ENCODE peak calls at places on chromosomes 5 and 9, in ten cellular contexts. One of them, this sample, is unnamed.

GRCh38 chr5:78829811-78830499 is 155.2 kb downstream of the ARSB start:
- DNase-seq in NCI-H187 treated with DMSO at 0.1 percent for 48 hours: no peak
- DNase-seq in activated gamma-delta T cell treated with Interleukin-2 at 50 U/mL for 16 hours: no peak
- DNase-seq in stimulated activated CD8-positive, alpha-beta memory T cell treated with anti-CD3 and anti-CD28 coated beads, Interleukin-2, amount 100 ng/mL, for 1 hour: no peak
- DNase-seq in tibial artery: peak
- DNase-seq in non-pigmented ciliary epithelial cell: no peak
- DNase-seq in brain pericyte: no peak
- DNase-seq in naive B cell: no peak
- DNase-seq in lower leg skin: peak
- DNase-seq in pons: peak
- DNase-seq in this sample: no peak

GRCh38 chr5:98309785-98310566 is 463.5 kb upstream of the RGMB start:
- DNase-seq in NCI-H187 treated with DMSO at 0.1 percent for 48 hours: no peak
- DNase-seq in activated gamma-delta T cell treated with Interleukin-2 at 50 U/mL for 16 hours: no peak
- DNase-seq in stimulated activated CD8-positive, alpha-beta memory T cell treated with anti-CD3 and anti-CD28 coated beads, Interleukin-2, amount 100 ng/mL, for 1 hour: no peak
- DNase-seq in tibial artery: no peak
- DNase-seq in non-pigmented ciliary epithelial cell: peak
- DNase-seq in brain pericyte: peak
- DNase-seq in naive B cell: no peak
- DNase-seq in lower leg skin: no peak
- DNase-seq in pons: peak
- DNase-seq in this sample: peak

GRCh38 chr9:129352157-129352870 is 174.3 kb upstream of the IER5L start:
- DNase-seq in NCI-H187 treated with DMSO at 0.1 percent for 48 hours: no peak
- DNase-seq in activated gamma-delta T cell treated with Interleukin-2 at 50 U/mL for 16 hours: no peak
- DNase-seq in stimulated activated CD8-positive, alpha-beta memory T cell treated with anti-CD3 and anti-CD28 coated beads, Interleukin-2, amount 100 ng/mL, for 1 hour: no peak
- DNase-seq in tibial artery: no peak
- DNase-seq in non-pigmented ciliary epithelial cell: no peak
- DNase-seq in brain pericyte: no peak
- DNase-seq in naive B cell: no peak
- DNase-seq in lower leg skin: no peak
- DNase-seq in pons: no peak
- DNase-seq in this sample: no peak

GRCh38 chr5:4228708-4229107 is 633.1 kb downstream of the IRX1 start:
- DNase-seq in NCI-H187 treated with DMSO at 0.1 percent for 48 hours: peak
- DNase-seq in activated gamma-delta T cell treated with Interleukin-2 at 50 U/mL for 16 hours: no peak
- DNase-seq in stimulated activated CD8-positive, alpha-beta memory T cell treated with anti-CD3 and anti-CD28 coated beads, Interleukin-2, amount 100 ng/mL, for 1 hour: no peak
- DNase-seq in tibial artery: no peak
- DNase-seq in non-pigmented ciliary epithelial cell: no peak
- DNase-seq in brain pericyte: no peak
- DNase-seq in naive B cell: no peak
- DNase-seq in lower leg skin: no peak
- DNase-seq in pons: no peak
- DNase-seq in this sample: no peak

GRCh38 chr5:112957409-112957808 is 19.2 kb upstream of the DCP2 start:
- DNase-seq in NCI-H187 treated with DMSO at 0.1 percent for 48 hours: no peak
- DNase-seq in activated gamma-delta T cell treated with Interleukin-2 at 50 U/mL for 16 hours: no peak
- DNase-seq in stimulated activated CD8-positive, alpha-beta memory T cell treated with anti-CD3 and anti-CD28 coated beads, Interleukin-2, amount 100 ng/mL, for 1 hour: no peak
- DNase-seq in tibial artery: no peak
- DNase-seq in non-pigmented ciliary epithelial cell: no peak
- DNase-seq in brain pericyte: no peak
- DNase-seq in naive B cell: no peak
- DNase-seq in lower leg skin: no peak
- DNase-seq in pons: no peak
- DNase-seq in this sample: no peak

GRCh38 chr9:14906654-14907359 is 3.4 kb downstream of the FREM1 start:
- DNase-seq in NCI-H187 treated with DMSO at 0.1 percent for 48 hours: no peak
- DNase-seq in activated gamma-delta T cell treated with Interleukin-2 at 50 U/mL for 16 hours: no peak
- DNase-seq in stimulated activated CD8-positive, alpha-beta memory T cell treated with anti-CD3 and anti-CD28 coated beads, Interleukin-2, amount 100 ng/mL, for 1 hour: no peak
- DNase-seq in tibial artery: no peak
- DNase-seq in non-pigmented ciliary epithelial cell: no peak
- DNase-seq in brain pericyte: no peak
- DNase-seq in naive B cell: no peak
- DNase-seq in lower leg skin: no peak
- DNase-seq in pons: no peak
- DNase-seq in this sample: no peak

GRCh38 chr9:121717141-121717749 is 65.8 kb downstream of the DAB2IP start:
- DNase-seq in NCI-H187 treated with DMSO at 0.1 percent for 48 hours: no peak
- DNase-seq in activated gamma-delta T cell treated with Interleukin-2 at 50 U/mL for 16 hours: no peak
- DNase-seq in stimulated activated CD8-positive, alpha-beta memory T cell treated with anti-CD3 and anti-CD28 coated beads, Interleukin-2, amount 100 ng/mL, for 1 hour: no peak
- DNase-seq in tibial artery: no peak
- DNase-seq in non-pigmented ciliary epithelial cell: no peak
- DNase-seq in brain pericyte: no peak
- DNase-seq in naive B cell: no peak
- DNase-seq in lower leg skin: no peak
- DNase-seq in pons: no peak
- DNase-seq in this sample: no peak

GRCh38 chr9:111572945-111573604 is 26.4 kb downstream of the PTGR1 start:
- DNase-seq in NCI-H187 treated with DMSO at 0.1 percent for 48 hours: no peak
- DNase-seq in activated gamma-delta T cell treated with Interleukin-2 at 50 U/mL for 16 hours: no peak
- DNase-seq in stimulated activated CD8-positive, alpha-beta memory T cell treated with anti-CD3 and anti-CD28 coated beads, Interleukin-2, amount 100 ng/mL, for 1 hour: no peak
- DNase-seq in tibial artery: no peak
- DNase-seq in non-pigmented ciliary epithelial cell: peak
- DNase-seq in brain pericyte: peak
- DNase-seq in naive B cell: no peak
- DNase-seq in lower leg skin: no peak
- DNase-seq in pons: peak
- DNase-seq in this sample: peak

GRCh38 chr5:124962735-124963134 is 216.3 kb upstream of the ZNF608 start:
- DNase-seq in NCI-H187 treated with DMSO at 0.1 percent for 48 hours: no peak
- DNase-seq in activated gamma-delta T cell treated with Interleukin-2 at 50 U/mL for 16 hours: no peak
- DNase-seq in stimulated activated CD8-positive, alpha-beta memory T cell treated with anti-CD3 and anti-CD28 coated beads, Interleukin-2, amount 100 ng/mL, for 1 hour: no peak
- DNase-seq in tibial artery: no peak
- DNase-seq in non-pigmented ciliary epithelial cell: no peak
- DNase-seq in brain pericyte: no peak
- DNase-seq in naive B cell: no peak
- DNase-seq in lower leg skin: no peak
- DNase-seq in pons: no peak
- DNase-seq in this sample: no peak

GRCh38 chr5:179509239-179509638 is 41.1 kb upstream of the RUFY1 start:
- DNase-seq in NCI-H187 treated with DMSO at 0.1 percent for 48 hours: no peak
- DNase-seq in activated gamma-delta T cell treated with Interleukin-2 at 50 U/mL for 16 hours: no peak
- DNase-seq in stimulated activated CD8-positive, alpha-beta memory T cell treated with anti-CD3 and anti-CD28 coated beads, Interleukin-2, amount 100 ng/mL, for 1 hour: no peak
- DNase-seq in tibial artery: no peak
- DNase-seq in non-pigmented ciliary epithelial cell: no peak
- DNase-seq in brain pericyte: no peak
- DNase-seq in naive B cell: no peak
- DNase-seq in lower leg skin: no peak
- DNase-seq in pons: no peak
- DNase-seq in this sample: no peak

GRCh38 chr5:26921439-26921838 is 116.9 kb downstream of the CDH9 start:
- DNase-seq in NCI-H187 treated with DMSO at 0.1 percent for 48 hours: no peak
- DNase-seq in activated gamma-delta T cell treated with Interleukin-2 at 50 U/mL for 16 hours: no peak
- DNase-seq in stimulated activated CD8-positive, alpha-beta memory T cell treated with anti-CD3 and anti-CD28 coated beads, Interleukin-2, amount 100 ng/mL, for 1 hour: no peak
- DNase-seq in tibial artery: no peak
- DNase-seq in non-pigmented ciliary epithelial cell: no peak
- DNase-seq in brain pericyte: no peak
- DNase-seq in naive B cell: no peak
- DNase-seq in lower leg skin: no peak
- DNase-seq in pons: no peak
- DNase-seq in this sample: no peak

GRCh38 chr9:6805532-6805931 is 47.8 kb downstream of the KDM4C start:
- DNase-seq in NCI-H187 treated with DMSO at 0.1 percent for 48 hours: no peak
- DNase-seq in activated gamma-delta T cell treated with Interleukin-2 at 50 U/mL for 16 hours: no peak
- DNase-seq in stimulated activated CD8-positive, alpha-beta memory T cell treated with anti-CD3 and anti-CD28 coated beads, Interleukin-2, amount 100 ng/mL, for 1 hour: no peak
- DNase-seq in tibial artery: no peak
- DNase-seq in non-pigmented ciliary epithelial cell: peak
- DNase-seq in brain pericyte: no peak
- DNase-seq in naive B cell: no peak
- DNase-seq in lower leg skin: no peak
- DNase-seq in pons: peak
- DNase-seq in this sample: peak

GRCh38 chr9:78565481-78565880 is 268.6 kb downstream of the PSAT1 start:
- DNase-seq in NCI-H187 treated with DMSO at 0.1 percent for 48 hours: no peak
- DNase-seq in activated gamma-delta T cell treated with Interleukin-2 at 50 U/mL for 16 hours: no peak
- DNase-seq in stimulated activated CD8-positive, alpha-beta memory T cell treated with anti-CD3 and anti-CD28 coated beads, Interleukin-2, amount 100 ng/mL, for 1 hour: no peak
- DNase-seq in tibial artery: no peak
- DNase-seq in non-pigmented ciliary epithelial cell: no peak
- DNase-seq in brain pericyte: no peak
- DNase-seq in naive B cell: no peak
- DNase-seq in lower leg skin: no peak
- DNase-seq in pons: no peak
- DNase-seq in this sample: no peak

GRCh38 chr9:112186695-112187094 is 11.6 kb upstream of the SUSD1 start:
- DNase-seq in NCI-H187 treated with DMSO at 0.1 percent for 48 hours: no peak
- DNase-seq in activated gamma-delta T cell treated with Interleukin-2 at 50 U/mL for 16 hours: no peak
- DNase-seq in stimulated activated CD8-positive, alpha-beta memory T cell treated with anti-CD3 and anti-CD28 coated beads, Interleukin-2, amount 100 ng/mL, for 1 hour: no peak
- DNase-seq in tibial artery: no peak
- DNase-seq in non-pigmented ciliary epithelial cell: no peak
- DNase-seq in brain pericyte: no peak
- DNase-seq in naive B cell: no peak
- DNase-seq in lower leg skin: no peak
- DNase-seq in pons: no peak
- DNase-seq in this sample: no peak

GRCh38 chr5:176743136-176743827 is 67.1 kb upstream of the UNC5A start:
- DNase-seq in NCI-H187 treated with DMSO at 0.1 percent for 48 hours: no peak
- DNase-seq in activated gamma-delta T cell treated with Interleukin-2 at 50 U/mL for 16 hours: no peak
- DNase-seq in stimulated activated CD8-positive, alpha-beta memory T cell treated with anti-CD3 and anti-CD28 coated beads, Interleukin-2, amount 100 ng/mL, for 1 hour: no peak
- DNase-seq in tibial artery: no peak
- DNase-seq in non-pigmented ciliary epithelial cell: no peak
- DNase-seq in brain pericyte: no peak
- DNase-seq in naive B cell: no peak
- DNase-seq in lower leg skin: no peak
- DNase-seq in pons: no peak
- DNase-seq in this sample: no peak

GRCh38 chr9:4839470-4839912 is 46.7 kb downstream of the RCL1 start:
- DNase-seq in NCI-H187 treated with DMSO at 0.1 percent for 48 hours: no peak
- DNase-seq in activated gamma-delta T cell treated with Interleukin-2 at 50 U/mL for 16 hours: no peak
- DNase-seq in stimulated activated CD8-positive, alpha-beta memory T cell treated with anti-CD3 and anti-CD28 coated beads, Interleukin-2, amount 100 ng/mL, for 1 hour: no peak
- DNase-seq in tibial artery: no peak
- DNase-seq in non-pigmented ciliary epithelial cell: no peak
- DNase-seq in brain pericyte: no peak
- DNase-seq in naive B cell: no peak
- DNase-seq in lower leg skin: no peak
- DNase-seq in pons: no peak
- DNase-seq in this sample: no peak

GRCh38 chr5:5154733-5155132 is 14.6 kb downstream of the ADAMTS16 start:
- DNase-seq in NCI-H187 treated with DMSO at 0.1 percent for 48 hours: no peak
- DNase-seq in activated gamma-delta T cell treated with Interleukin-2 at 50 U/mL for 16 hours: no peak
- DNase-seq in stimulated activated CD8-positive, alpha-beta memory T cell treated with anti-CD3 and anti-CD28 coated beads, Interleukin-2, amount 100 ng/mL, for 1 hour: no peak
- DNase-seq in tibial artery: no peak
- DNase-seq in non-pigmented ciliary epithelial cell: no peak
- DNase-seq in brain pericyte: no peak
- DNase-seq in naive B cell: no peak
- DNase-seq in lower leg skin: no peak
- DNase-seq in pons: no peak
- DNase-seq in this sample: no peak

GRCh38 chr5:92644271-92644886 is 936.6 kb downstream of the NR2F1-AS1 start:
- DNase-seq in NCI-H187 treated with DMSO at 0.1 percent for 48 hours: no peak
- DNase-seq in activated gamma-delta T cell treated with Interleukin-2 at 50 U/mL for 16 hours: no peak
- DNase-seq in stimulated activated CD8-positive, alpha-beta memory T cell treated with anti-CD3 and anti-CD28 coated beads, Interleukin-2, amount 100 ng/mL, for 1 hour: no peak
- DNase-seq in tibial artery: no peak
- DNase-seq in non-pigmented ciliary epithelial cell: no peak
- DNase-seq in brain pericyte: no peak
- DNase-seq in naive B cell: no peak
- DNase-seq in lower leg skin: no peak
- DNase-seq in pons: no peak
- DNase-seq in this sample: no peak

GRCh38 chr5:131109540-131110255 is 55.4 kb downstream of the HINT1 start:
- DNase-seq in NCI-H187 treated with DMSO at 0.1 percent for 48 hours: no peak
- DNase-seq in activated gamma-delta T cell treated with Interleukin-2 at 50 U/mL for 16 hours: peak
- DNase-seq in stimulated activated CD8-positive, alpha-beta memory T cell treated with anti-CD3 and anti-CD28 coated beads, Interleukin-2, amount 100 ng/mL, for 1 hour: no peak
- DNase-seq in tibial artery: no peak
- DNase-seq in non-pigmented ciliary epithelial cell: peak
- DNase-seq in brain pericyte: peak
- DNase-seq in naive B cell: peak
- DNase-seq in lower leg skin: no peak
- DNase-seq in pons: peak
- DNase-seq in this sample: no peak

GRCh38 chr5:111453747-111454146 is 58.6 kb downstream of the STARD4 start:
- DNase-seq in NCI-H187 treated with DMSO at 0.1 percent for 48 hours: no peak
- DNase-seq in activated gamma-delta T cell treated with Interleukin-2 at 50 U/mL for 16 hours: no peak
- DNase-seq in stimulated activated CD8-positive, alpha-beta memory T cell treated with anti-CD3 and anti-CD28 coated beads, Interleukin-2, amount 100 ng/mL, for 1 hour: no peak
- DNase-seq in tibial artery: no peak
- DNase-seq in non-pigmented ciliary epithelial cell: peak
- DNase-seq in brain pericyte: peak
- DNase-seq in naive B cell: no peak
- DNase-seq in lower leg skin: no peak
- DNase-seq in pons: no peak
- DNase-seq in this sample: no peak

GRCh38 chr5:176773408-176774035 is 36.8 kb upstream of the UNC5A start:
- DNase-seq in NCI-H187 treated with DMSO at 0.1 percent for 48 hours: no peak
- DNase-seq in activated gamma-delta T cell treated with Interleukin-2 at 50 U/mL for 16 hours: no peak
- DNase-seq in stimulated activated CD8-positive, alpha-beta memory T cell treated with anti-CD3 and anti-CD28 coated beads, Interleukin-2, amount 100 ng/mL, for 1 hour: no peak
- DNase-seq in tibial artery: peak
- DNase-seq in non-pigmented ciliary epithelial cell: no peak
- DNase-seq in brain pericyte: no peak
- DNase-seq in naive B cell: no peak
- DNase-seq in lower leg skin: no peak
- DNase-seq in pons: no peak
- DNase-seq in this sample: no peak

GRCh38 chr5:6377582-6378127 is 692 bp downstream of the MED10 start:
- DNase-seq in NCI-H187 treated with DMSO at 0.1 percent for 48 hours: no peak
- DNase-seq in activated gamma-delta T cell treated with Interleukin-2 at 50 U/mL for 16 hours: no peak
- DNase-seq in stimulated activated CD8-positive, alpha-beta memory T cell treated with anti-CD3 and anti-CD28 coated beads, Interleukin-2, amount 100 ng/mL, for 1 hour: no peak
- DNase-seq in tibial artery: no peak
- DNase-seq in non-pigmented ciliary epithelial cell: no peak
- DNase-seq in brain pericyte: no peak
- DNase-seq in naive B cell: peak
- DNase-seq in lower leg skin: no peak
- DNase-seq in pons: no peak
- DNase-seq in this sample: no peak

GRCh38 chr9:121699271-121700164 is 48.1 kb downstream of the DAB2IP start:
- DNase-seq in NCI-H187 treated with DMSO at 0.1 percent for 48 hours: no peak
- DNase-seq in activated gamma-delta T cell treated with Interleukin-2 at 50 U/mL for 16 hours: peak
- DNase-seq in stimulated activated CD8-positive, alpha-beta memory T cell treated with anti-CD3 and anti-CD28 coated beads, Interleukin-2, amount 100 ng/mL, for 1 hour: peak
- DNase-seq in tibial artery: no peak
- DNase-seq in non-pigmented ciliary epithelial cell: no peak
- DNase-seq in brain pericyte: no peak
- DNase-seq in naive B cell: peak
- DNase-seq in lower leg skin: peak
- DNase-seq in pons: no peak
- DNase-seq in this sample: no peak

GRCh38 chr5:52443187-52443586 is 344.5 kb upstream of the ITGA1 start:
- DNase-seq in NCI-H187 treated with DMSO at 0.1 percent for 48 hours: no peak
- DNase-seq in activated gamma-delta T cell treated with Interleukin-2 at 50 U/mL for 16 hours: no peak
- DNase-seq in stimulated activated CD8-positive, alpha-beta memory T cell treated with anti-CD3 and anti-CD28 coated beads, Interleukin-2, amount 100 ng/mL, for 1 hour: no peak
- DNase-seq in tibial artery: no peak
- DNase-seq in non-pigmented ciliary epithelial cell: no peak
- DNase-seq in brain pericyte: no peak
- DNase-seq in naive B cell: no peak
- DNase-seq in lower leg skin: no peak
- DNase-seq in pons: no peak
- DNase-seq in this sample: no peak

GRCh38 chr5:1111727-1112289 is at the start of gene SLC12A7:
- DNase-seq in NCI-H187 treated with DMSO at 0.1 percent for 48 hours: no peak
- DNase-seq in activated gamma-delta T cell treated with Interleukin-2 at 50 U/mL for 16 hours: peak
- DNase-seq in stimulated activated CD8-positive, alpha-beta memory T cell treated with anti-CD3 and anti-CD28 coated beads, Interleukin-2, amount 100 ng/mL, for 1 hour: peak
- DNase-seq in tibial artery: no peak
- DNase-seq in non-pigmented ciliary epithelial cell: no peak
- DNase-seq in brain pericyte: no peak
- DNase-seq in naive B cell: peak
- DNase-seq in lower leg skin: no peak
- DNase-seq in pons: no peak
- DNase-seq in this sample: no peak